ENCODE peak calls at places on chromosomes 11 and 22, in six cellular contexts. V is endothelial cell, T is AG04450, A is neural crest cell, K is A549, S is endodermal cell. I is an unnamed sample.

GRCh38 chr22:37983860-37984791 is at the start of gene SOX10:
- DNase-seq in K (no peak), A (peak), V (no peak), T (no peak), S (peak), I (peak)

GRCh38 chr22:32971252-32971651 is 86.9 kb downstream of the SYN3 start:
- DNase-seq in K (no peak), V (no peak), T (no peak), A (no peak), S (no peak), I (no peak)

GRCh38 chr11:92739020-92739419 is 230.4 kb upstream of the MTNR1B start:
- DNase-seq in A (no peak), K (no peak), S (no peak), V (no peak), T (no peak), I (no peak)

GRCh38 chr11:40302669-40303068 is 1156.8 kb downstream of the LRRC4C start:
- DNase-seq in T (no peak), V (no peak), A (no peak), K (no peak), S (no peak), I (no peak)

GRCh38 chr22:32578752-32579151 is 104.1 kb downstream of the FBXO7 start:
- DNase-seq in A (no peak), V (no peak), T (no peak), K (no peak), S (no peak), I (no peak)

GRCh38 chr11:32421992-32422391 is 13.3 kb downstream of the WT1 start:
- DNase-seq in K (no peak), T (no peak), A (no peak), S (no peak), V (no peak), I (no peak)

GRCh38 chr11:36309779-36310178 is 13.7 kb downstream of the PRR5L start:
- DNase-seq in S (no peak), V (no peak), T (no peak), K (no peak), A (no peak), I (no peak)

GRCh38 chr11:10809373-10810199 is 860 bp upstream of the EIF4G2 start:
- DNase-seq in A (no peak), V (peak), T (peak), S (peak), K (peak), I (peak)

GRCh38 chr11:76642341-76642740 is 28.2 kb downstream of the LRRC32 start:
- DNase-seq in A (no peak), S (peak), V (no peak), K (no peak), T (no peak), I (peak)

GRCh38 chr11:69213315-69213714 is 57.6 kb downstream of the SMIM38 start:
- DNase-seq in K (no peak), T (no peak), A (no peak), S (peak), V (no peak), I (no peak)

GRCh38 chr22:22825213-22825593 is 62.4 kb upstream of the IGLL5 start:
- DNase-seq in K (no peak), T (no peak), V (no peak), S (no peak), A (no peak), I (no peak)

GRCh38 chr11:64878494-64879225 is at the start of gene EHD1:
- DNase-seq in T (peak), K (peak), A (peak), V (peak), S (peak), I (peak)

GRCh38 chr11:70187771-70188170 is 15.3 kb upstream of the FADD start:
- DNase-seq in A (no peak), S (no peak), V (no peak), K (no peak), T (no peak), I (no peak)

GRCh38 chr22:31089101-31090100 is 8.3 kb downstream of the SMTN start:
- DNase-seq in S (peak), T (no peak), A (peak), K (no peak), V (peak), I (peak)

GRCh38 chr11:10846664-10847063 is 11.2 kb downstream of the ZBED5 start:
- DNase-seq in A (no peak), S (no peak), T (no peak), V (no peak), K (no peak), I (no peak)

GRCh38 chr11:35798423-35798822 is 135.8 kb downstream of the TRIM44 start:
- DNase-seq in K (no peak), T (no peak), S (no peak), A (no peak), V (no peak), I (no peak)

GRCh38 chr11:125916683-125917337 is 12.5 kb downstream of the DDX25 start:
- DNase-seq in A (no peak), S (no peak), K (no peak), T (no peak), V (no peak), I (no peak)

GRCh38 chr22:43114958-43115357 is 4.4 kb downstream of the BIK start:
- DNase-seq in T (no peak), S (no peak), K (no peak), A (no peak), V (no peak), I (no peak)

GRCh38 chr22:44889233-44889878 is 120.4 kb downstream of the PHF21B start:
- DNase-seq in S (peak), K (no peak), T (no peak), A (no peak), V (no peak), I (no peak)
- TF ChIP-seq CTCF in S (peak), K (no peak), T (no peak), A (no peak), V (no peak), I (no peak)

DNA sequence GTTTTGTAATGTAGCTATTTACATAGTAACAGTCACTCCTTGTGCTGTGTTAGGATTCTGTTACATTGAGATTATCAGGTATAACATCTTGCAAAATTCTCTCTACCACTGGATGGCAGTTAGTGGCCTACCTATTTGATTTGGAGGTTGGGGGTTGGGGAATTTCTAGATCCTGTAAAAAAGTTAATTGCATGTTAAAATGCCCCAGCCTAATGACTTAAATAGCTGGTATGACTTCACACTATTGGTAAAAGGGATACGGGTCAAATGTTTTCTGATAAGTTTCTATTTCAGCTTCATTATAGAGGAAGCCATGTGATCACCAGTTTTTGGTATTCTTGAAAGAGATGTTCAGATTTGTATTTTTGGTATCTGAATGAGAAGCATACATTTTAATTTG is 2.8 kb downstream of the GRK3 start:
- DNase-seq in K (no peak), T (no peak), A (no peak), S (no peak), V (no peak), I (no peak)
- TF ChIP-seq CTCF in K (no peak), T (no peak), A (no peak), S (no peak), V (no peak), I (no peak)

GRCh38 chr22:21726650-21727049 is 8.9 kb downstream of the YPEL1 start:
- DNase-seq in S (peak), K (peak), V (peak), A (peak), T (no peak), I (peak)
- TF ChIP-seq CTCF in S (peak), K (peak), V (peak), A (peak), T (no peak), I (peak)

GRCh38 chr11:19326499-19326898 is 85.8 kb upstream of the E2F8 start:
- DNase-seq in V (no peak), K (peak), T (no peak), S (no peak), A (no peak), I (no peak)
- TF ChIP-seq CTCF in V (no peak), K (peak), T (peak), S (no peak), A (peak), I (no peak)

GRCh38 chr11:57772562-57772961 is 11.0 kb downstream of the CTNND1 start:
- DNase-seq in T (no peak), K (no peak), A (no peak), V (no peak), S (no peak), I (no peak)

GRCh38 chr11:57771365-57771764 is 9.8 kb downstream of the CTNND1 start:
- DNase-seq in S (no peak), T (no peak), A (no peak), K (no peak), V (no peak), I (no peak)

GRCh38 chr11:57775474-57775873 is 13.9 kb downstream of the CTNND1 start:
- DNase-seq in K (no peak), S (no peak), T (no peak), V (no peak), A (no peak), I (no peak)

GRCh38 chr11:57773026-57773598 is 11.5 kb downstream of the CTNND1 start:
- DNase-seq in V (no peak), S (no peak), K (no peak), T (no peak), A (no peak), I (no peak)

DNA sequence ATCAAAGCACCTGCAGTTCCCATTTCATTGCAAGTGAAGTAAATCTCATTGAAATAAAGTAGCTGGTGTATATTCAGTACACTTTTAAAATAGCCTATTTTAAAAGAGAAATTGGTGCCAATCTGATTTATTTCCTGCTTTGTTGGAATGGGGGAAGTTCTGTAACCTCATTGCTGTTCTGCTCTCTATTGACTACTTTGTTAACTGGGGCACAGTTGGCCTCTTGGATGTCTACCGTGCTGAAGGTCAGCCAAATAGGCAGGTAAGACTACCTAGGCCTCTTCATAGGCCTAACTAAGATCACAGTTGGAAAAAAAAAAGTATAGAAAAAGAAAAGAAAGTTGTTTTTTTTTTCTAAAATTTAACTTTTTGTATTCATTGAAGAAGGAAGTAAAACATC is 9.2 kb downstream of the CTNND1 start:
- DNase-seq in A (no peak), S (no peak), V (no peak), T (no peak), K (no peak), I (no peak)
- TF ChIP-seq CTCF in A (no peak), S (no peak), V (no peak), T (no peak), K (no peak), I (no peak)